ENCODE peak calls at places on chromosomes 4 and X, in five cellular contexts. N, E, G, D and S are unnamed samples.

GRCh38 chr4:7781361-7781760 is 158.3 kb downstream of the AFAP1 start:
- DNase-seq in N (no peak), E (no peak), G (peak), D (no peak), S (no peak)

GRCh38 chr4:124459922-124460301 is 252.6 kb downstream of the ANKRD50 start:
- DNase-seq in N (no peak), E (peak), G (no peak), D (no peak), S (no peak)

GRCh38 chr4:69092190-69092589 is 4.1 kb upstream of the UGT2B7 start:
- DNase-seq in N (no peak), E (no peak), G (no peak), D (no peak), S (no peak)

GRCh38 chr4:27702710-27703431 is 842.2 kb downstream of the STIM2 start:
- DNase-seq in N (peak), E (peak), G (no peak), D (no peak), S (peak)

GRCh38 chrX:107576841-107577240 is 51.5 kb upstream of the PRPS1 start:
- DNase-seq in N (no peak), E (no peak), G (no peak), D (no peak), S (no peak)

GRCh38 chrX:19544693-19545305 is 29.5 kb upstream of the MAP3K15 start:
- DNase-seq in N (peak), E (peak), G (peak), D (no peak), S (peak)

GRCh38 chr4:164136181-164136616 is 617.7 kb upstream of the SMIM31 start:
- DNase-seq in N (no peak), E (no peak), G (no peak), D (no peak), S (no peak)

GRCh38 chrX:70434914-70435586 is 9.6 kb upstream of the DLG3 start:
- DNase-seq in N (no peak), E (peak), G (no peak), D (no peak), S (no peak)

GRCh38 chr4:86250006-86250405 is 109.8 kb downstream of the MAPK10 start:
- DNase-seq in N (no peak), E (no peak), G (no peak), D (no peak), S (no peak)

GRCh38 chr4:119525005-119525749 is 103.4 kb downstream of the PDE5A start:
- DNase-seq in N (peak), E (no peak), G (no peak), D (no peak), S (no peak)

GRCh38 chr4:170423137-170423536 is 333.4 kb upstream of the AADAT start:
- DNase-seq in N (no peak), E (no peak), G (no peak), D (no peak), S (no peak)

GRCh38 chr4:151004222-151004621 is 10.9 kb downstream of the LRBA start:
- DNase-seq in N (no peak), E (no peak), G (no peak), D (no peak), S (no peak)

GRCh38 chr4:66430856-66431255 is 760.6 kb upstream of the EPHA5 start:
- DNase-seq in N (no peak), E (no peak), G (no peak), D (no peak), S (no peak)

GRCh38 chr4:55733874-55734437 is 85.6 kb upstream of the EXOC1L start:
- DNase-seq in N (peak), E (no peak), G (peak), D (no peak), S (peak)

GRCh38 chr4:20474119-20474518 is 222.4 kb downstream of the SLIT2 start:
- DNase-seq in N (no peak), E (peak), G (no peak), D (no peak), S (no peak)

GRCh38 chr4:82431026-82431745 is 796 bp downstream of the ENOPH1 start:
- DNase-seq in N (no peak), E (peak), G (peak), D (no peak), S (peak)

GRCh38 chrX:72272868-72273267 is 4.2 kb downstream of the RPS4X start:
- DNase-seq in N (no peak), E (no peak), G (no peak), D (no peak), S (peak)

GRCh38 chr4:10085828-10086505 is 30.6 kb downstream of the WDR1 start:
- DNase-seq in N (no peak), E (no peak), G (no peak), D (no peak), S (no peak)

GRCh38 chrX:132023117-132023895 is at the start of gene STK26:
- DNase-seq in N (peak), E (peak), G (peak), D (no peak), S (peak)

GRCh38 chr4:4394644-4395043 is 7.7 kb downstream of the NSG1 start:
- DNase-seq in N (no peak), E (no peak), G (no peak), D (no peak), S (no peak)
- TF ChIP-seq JUNB in N (no peak), E (no peak), G (no peak), D (no peak), S (no peak)

GRCh38 chr4:3612275-3612674 is 80.1 kb upstream of the LRPAP1 start:
- DNase-seq in N (no peak), E (no peak), G (no peak), D (no peak), S (no peak)

GRCh38 chr4:3615386-3616286 is 83.4 kb upstream of the LRPAP1 start:
- DNase-seq in N (no peak), E (no peak), G (no peak), D (no peak), S (no peak)

GRCh38 chr4:3614731-3614980 is 82.4 kb upstream of the LRPAP1 start:
- DNase-seq in N (no peak), E (no peak), G (no peak), D (no peak), S (no peak)

GRCh38 chr4:3612934-3613333 is 80.7 kb upstream of the LRPAP1 start:
- DNase-seq in N (no peak), E (no peak), G (no peak), D (no peak), S (no peak)

GRCh38 chr4:3613980-3614730 is 81.9 kb upstream of the LRPAP1 start:
- DNase-seq in N (peak), E (no peak), G (no peak), D (no peak), S (no peak)
- TF ChIP-seq JUNB in N (no peak), E (no peak), G (no peak), D (no peak), S (no peak)

GRCh38 chr4:90220453-90220852 is 93.3 kb downstream of the CCSER1 start:
- DNase-seq in N (no peak), E (no peak), G (no peak), D (no peak), S (no peak)

GRCh38 chr4:90215286-90215685 is 88.1 kb downstream of the CCSER1 start:
- DNase-seq in N (peak), E (no peak), G (no peak), D (peak), S (no peak)

DNA sequence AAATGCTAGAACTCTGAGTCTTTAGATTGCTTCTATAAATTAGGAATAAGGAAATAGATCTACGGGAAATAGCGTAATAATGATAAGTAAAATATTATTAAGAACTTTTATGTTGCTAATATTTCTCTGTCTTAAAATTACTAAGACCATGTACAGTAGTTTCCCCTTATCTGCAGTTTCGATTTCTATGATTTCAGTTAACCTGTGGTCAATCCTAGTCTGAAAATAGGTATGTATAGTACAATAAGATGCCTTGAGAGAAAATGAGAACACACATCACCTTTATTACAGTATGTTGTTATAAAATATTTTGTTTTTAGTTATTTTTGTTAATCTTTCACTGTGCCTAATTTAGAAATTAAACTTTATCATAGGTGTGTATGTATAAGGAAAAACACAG is 92.6 kb downstream of the CCSER1 start:
- DNase-seq in N (no peak), E (no peak), G (no peak), D (no peak), S (no peak)
- TF ChIP-seq JUNB in N (no peak), E (no peak), G (no peak), D (no peak), S (no peak)

DNA sequence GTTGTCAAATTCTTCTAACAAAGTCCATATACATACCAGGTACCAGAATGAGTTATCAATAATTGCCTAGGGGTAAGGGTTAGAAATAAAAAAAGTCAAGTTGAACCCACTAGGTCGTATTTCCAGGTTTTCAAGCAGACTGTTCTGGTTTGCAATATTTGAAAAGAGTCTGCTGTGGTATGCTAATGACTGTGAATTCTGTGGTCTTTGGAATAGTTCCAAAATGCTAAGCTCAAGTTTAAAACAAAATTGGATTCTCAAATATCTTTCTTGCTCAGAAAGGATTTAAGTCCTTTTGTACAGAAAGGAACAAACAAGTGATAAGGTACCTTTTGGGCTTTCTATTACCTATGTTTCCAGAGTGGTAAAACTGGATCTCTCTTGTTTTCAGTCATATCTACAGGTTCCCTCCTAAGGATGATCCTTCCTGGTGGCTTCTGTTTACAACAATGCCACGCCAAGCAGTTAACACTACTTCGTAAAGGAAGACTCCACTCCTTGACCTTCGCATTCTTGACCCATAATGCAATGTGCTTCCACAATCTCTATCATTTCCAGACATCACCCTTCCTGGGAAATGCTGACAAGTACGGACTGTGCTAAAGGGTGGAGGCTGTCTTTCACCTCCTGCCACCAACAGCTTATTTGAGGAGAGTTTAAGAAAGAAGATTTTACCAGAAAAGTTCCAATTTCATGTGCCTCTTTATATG is 531.7 kb upstream of the FTHL17 start:
- DNase-seq in N (no peak), E (no peak), G (no peak), D (no peak), S (no peak)
- TF ChIP-seq JUNB in N (no peak), E (no peak), G (no peak), D (no peak), S (no peak)